ENCODE peak calls at places on chromosomes 12 and 14, in ten cellular contexts. D is psoas muscle; Y is SK-N-SH; F is right lobe of liver; W is BE2C; K is tibial artery; S is aorta; R is CD8-positive, alpha-beta T cell; B is transverse colon; U is adrenal gland. H is an unnamed sample.

GRCh38 chr12:75714462-75715322 is 203.3 kb upstream of the KRR1 start:
- DNase-seq in U (no peak), D (no peak), K (no peak), B (no peak), S (no peak), W (no peak), R (no peak), F (no peak), Y (no peak), H (no peak)

GRCh38 chr14:50605776-50606175 is 45.8 kb downstream of the ATL1 start:
- DNase-seq in D (no peak), S (no peak), Y (no peak), B (no peak), U (no peak), F (no peak), W (no peak), K (no peak), R (no peak), H (no peak)

GRCh38 chr14:71554959-71555612 is 377.1 kb upstream of the RGS6 start:
- DNase-seq in W (no peak), R (no peak), K (no peak), D (no peak), S (no peak), B (no peak), U (no peak), Y (no peak), F (no peak), H (no peak)

GRCh38 chr12:88716240-88716639 is 136.0 kb upstream of the KITLG start:
- DNase-seq in U (no peak), B (no peak), Y (no peak), K (no peak), S (no peak), F (no peak), W (no peak), D (no peak), R (no peak), H (no peak)

GRCh38 chr12:27542628-27543027 is 18.6 kb downstream of the PPFIBP1 start:
- DNase-seq in Y (no peak), K (no peak), R (no peak), D (no peak), S (no peak), U (no peak), W (no peak), B (no peak), F (no peak), H (no peak)

GRCh38 chr12:115402443-115403170 is 718.6 kb upstream of the TBX3 start:
- DNase-seq in U (no peak), D (no peak), R (no peak), K (no peak), F (no peak), W (no peak), S (no peak), Y (no peak), B (no peak), H (no peak)

GRCh38 chr12:66539451-66539850 is 139.4 kb downstream of the GRIP1 start:
- DNase-seq in U (no peak), F (no peak), W (no peak), Y (no peak), R (no peak), K (no peak), S (no peak), D (no peak), B (no peak), H (no peak)

GRCh38 chr12:116159175-116159574 is 118.3 kb downstream of the MED13L start:
- DNase-seq in Y (no peak), B (no peak), R (no peak), S (no peak), D (no peak), F (no peak), K (no peak), W (peak; percentile 32), U (peak; percentile 29), H (no peak)

GRCh38 chr14:78403278-78403815 is 233.2 kb downstream of the NRXN3 start:
- DNase-seq in B (no peak), R (no peak), F (no peak), S (no peak), U (no peak), K (no peak), D (no peak), W (no peak), Y (no peak), H (no peak)

DNA sequence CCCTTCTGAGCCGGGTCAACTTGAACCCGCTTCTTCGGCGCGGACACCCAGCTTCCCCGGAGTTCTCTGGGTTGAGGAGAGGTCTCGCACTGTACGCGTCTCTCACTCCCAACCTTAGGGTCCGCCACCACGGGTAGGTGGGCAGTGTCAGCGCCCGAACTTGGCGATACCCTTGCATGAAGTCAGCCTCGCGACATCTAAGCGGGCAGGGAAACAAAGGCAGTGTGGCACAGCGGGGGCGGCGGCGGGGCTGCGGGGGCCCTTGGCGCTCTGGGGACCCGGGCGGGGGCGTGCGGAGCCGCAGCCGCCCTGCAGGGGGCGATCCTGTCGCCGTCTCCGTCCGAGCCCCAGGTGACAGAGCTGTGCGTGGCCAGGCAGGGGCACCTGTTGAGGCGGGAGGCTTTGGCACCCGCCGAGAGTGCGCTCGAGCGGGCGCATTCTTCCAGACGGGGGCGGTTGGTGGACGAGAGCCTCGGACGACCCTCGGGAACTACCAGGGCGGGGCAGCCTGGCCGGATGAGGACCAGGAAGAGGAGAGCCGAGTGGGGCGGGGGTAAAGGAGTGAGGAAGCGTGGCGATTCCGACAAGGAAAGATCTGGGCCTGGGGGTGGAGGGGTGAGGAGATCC is 1.1 kb downstream of the GALNT16 start:
- DNase-seq in R (no peak), Y (peak; percentile 91), F (peak; percentile 48), W (peak; percentile 50), D (peak; percentile 50), K (peak; percentile 72), U (peak; percentile 33), S (no peak), B (peak; percentile 39), H (peak; percentile 61)
- H3K27me3 ChIP-seq in R (peaks cover 15% of the 10 kb centered on the region), Y (no peaks in the 10 kb centered on the region), F (no peaks in the 10 kb centered on the region), W (peaks cover 11% of the 10 kb centered on the region), D (no peaks in the 10 kb centered on the region), K (no peaks in the 10 kb centered on the region), U (no peaks in the 10 kb centered on the region), S (no peaks in the 10 kb centered on the region), B (peaks cover 76% of the 10 kb centered on the region), H (no peaks in the 10 kb centered on the region)

DNA sequence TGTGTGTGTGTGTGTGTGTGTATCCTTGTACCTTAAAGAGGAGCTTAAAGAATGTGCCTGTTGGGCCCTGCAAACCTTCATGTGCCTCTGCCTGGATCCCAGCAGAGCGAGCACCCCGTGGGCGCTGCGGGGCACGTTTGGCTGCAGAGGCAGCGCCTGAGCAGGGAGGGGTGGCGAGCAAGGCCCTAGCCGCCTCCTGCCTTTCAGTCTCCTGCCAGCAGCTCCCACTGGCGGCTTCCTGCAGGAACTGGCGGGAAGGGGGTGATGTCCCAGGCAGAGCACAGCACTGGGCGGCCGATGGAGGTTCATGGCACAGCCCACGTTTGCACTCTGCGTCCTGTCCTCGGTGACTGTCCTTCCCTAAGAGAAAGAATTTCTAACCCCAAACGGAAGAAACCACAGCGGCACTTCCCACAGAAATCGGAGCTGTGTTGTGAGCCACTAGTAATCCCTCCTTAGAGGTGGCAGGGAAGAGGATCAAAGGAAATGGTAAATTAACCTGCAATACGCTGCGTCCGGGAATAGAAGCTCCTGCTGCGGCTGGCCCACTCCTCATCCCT is 19.8 kb downstream of the ZBTB42 start:
- DNase-seq in U (peak; percentile 62), D (no peak), K (peak; percentile 75), Y (peak; percentile 92), S (peak; percentile 52), B (peak; percentile 65), W (peak; percentile 92), R (no peak), F (peak; percentile 72), H (peak; percentile 77)
- H3K4me3 ChIP-seq in U (no peak overlapping the region), D (no peak overlapping the region), K (no peak overlapping the region), Y (no peak overlapping the region), S (no peak overlapping the region), B (no peak overlapping the region), W (no peak overlapping the region), R (no peak overlapping the region), F (no peak overlapping the region), H (no peak overlapping the region)

GRCh38 chr12:1841606-1842182 is 21.3 kb downstream of the LRTM2 start:
- DNase-seq in S (no peak), U (no peak), B (no peak), W (no peak), Y (no peak), K (peak; percentile 20), R (no peak), D (no peak), F (no peak), H (no peak)
- H3K27me3 ChIP-seq in S (no peaks in the 10 kb centered on the region), U (no peaks in the 10 kb centered on the region), B (peaks cover 13% of the 10 kb centered on the region), W (no peaks in the 10 kb centered on the region), Y (peaks cover 13% of the 10 kb centered on the region), K (peaks cover 24% of the 10 kb centered on the region), R (no peaks in the 10 kb centered on the region), D (no peaks in the 10 kb centered on the region), F (no peaks in the 10 kb centered on the region), H (no peaks in the 10 kb centered on the region)

GRCh38 chr12:92463171-92463570 is 239.6 kb upstream of the PLEKHG7 start:
- DNase-seq in S (no peak), Y (no peak), F (no peak), R (no peak), W (no peak), U (no peak), D (no peak), B (no peak), K (no peak), H (no peak)

GRCh38 chr12:92462049-92462448 is 240.7 kb upstream of the PLEKHG7 start:
- DNase-seq in S (no peak), Y (no peak), K (no peak), R (no peak), W (no peak), B (peak; percentile 22), D (no peak), F (no peak), U (peak; percentile 7), H (no peak)

GRCh38 chr12:92464911-92465310 is 237.9 kb upstream of the PLEKHG7 start:
- DNase-seq in K (no peak), Y (no peak), W (no peak), R (no peak), U (no peak), D (no peak), F (no peak), B (no peak), S (no peak), H (no peak)

GRCh38 chr12:92465786-92466185 is 237.0 kb upstream of the PLEKHG7 start:
- DNase-seq in F (no peak), B (no peak), Y (no peak), W (no peak), S (no peak), R (no peak), U (no peak), K (no peak), D (no peak), H (no peak)

GRCh38 chr12:92462527-92462926 is 240.3 kb upstream of the PLEKHG7 start:
- DNase-seq in B (no peak), Y (no peak), U (no peak), S (no peak), K (no peak), F (no peak), D (no peak), W (no peak), R (no peak), H (no peak)
- H3K4me3 ChIP-seq in B (no peak overlapping the region), Y (no peak overlapping the region), U (no peak overlapping the region), S (no peak overlapping the region), K (no peak overlapping the region), F (no peak overlapping the region), D (no peak overlapping the region), W (no peak overlapping the region), R (no peak overlapping the region), H (no peak overlapping the region)

GRCh38 chr14:73236752-73237218 is 521 bp upstream of the PAPLN start:
- DNase-seq in D (no peak), S (no peak), B (no peak), R (no peak), Y (no peak), F (no peak), W (no peak), U (no peak), K (no peak), H (no peak)
- H3K27me3 ChIP-seq in D (no peaks in the 10 kb centered on the region), S (no peaks in the 10 kb centered on the region), B (peaks cover 41% of the 10 kb centered on the region), R (peaks cover 10% of the 10 kb centered on the region), Y (peaks cover 41% of the 10 kb centered on the region), F (peaks cover 5% of the 10 kb centered on the region), W (peaks cover 44% of the 10 kb centered on the region), U (peaks cover 7% of the 10 kb centered on the region), K (peaks cover 77% of the 10 kb centered on the region), H (no peaks in the 10 kb centered on the region)

H was measured in Peyer's patch.